ENCODE peak calls at places on chromosomes 12 and 14, in nine cellular contexts. One of them, this sample, is unnamed.

GRCh38 chr12:50251619-50252300 is 31.6 kb downstream of the LIMA1 start:
- DNase-seq in stimulated activated CD8-positive, alpha-beta memory T cell treated with anti-CD3 and anti-CD28 coated beads, Interleukin-4, amount 100 ng/mL, for 1 hour: no peak
- DNase-seq in astrocyte: peak; percentile 46
- DNase-seq in AG08395: no peak
- DNase-seq in WTC11: no peak
- DNase-seq in kidney tubule cell: no peak
- DNase-seq in NCI-H146: no peak
- DNase-seq in activated CD8-positive, alpha-beta T cell treated with anti-CD3 and anti-CD28 coated beads, Interleukin-2, amount 10 ng/mL, durations not matched to agents 7 days and 5 days: no peak
- DNase-seq in CD8-positive, alpha-beta memory T cell: no peak
- DNase-seq in this sample: no peak

GRCh38 chr14:105554022-105554421 is 27.6 kb downstream of the TMEM121 start:
- DNase-seq in AG08395: no peak
- DNase-seq in kidney tubule cell: no peak
- DNase-seq in WTC11: no peak
- DNase-seq in NCI-H146: no peak
- DNase-seq in activated CD8-positive, alpha-beta T cell treated with anti-CD3 and anti-CD28 coated beads, Interleukin-2, amount 10 ng/mL, durations not matched to agents 7 days and 5 days: no peak
- DNase-seq in stimulated activated CD8-positive, alpha-beta memory T cell treated with anti-CD3 and anti-CD28 coated beads, Interleukin-4, amount 100 ng/mL, for 1 hour: no peak
- DNase-seq in astrocyte: no peak
- DNase-seq in CD8-positive, alpha-beta memory T cell: no peak
- DNase-seq in this sample: no peak

GRCh38 chr12:100391856-100392255 is 35.0 kb downstream of the SLC17A8 start:
- DNase-seq in activated CD8-positive, alpha-beta T cell treated with anti-CD3 and anti-CD28 coated beads, Interleukin-2, amount 10 ng/mL, durations not matched to agents 7 days and 5 days: no peak
- DNase-seq in CD8-positive, alpha-beta memory T cell: no peak
- DNase-seq in NCI-H146: no peak
- DNase-seq in kidney tubule cell: peak; percentile 36
- DNase-seq in astrocyte: no peak
- DNase-seq in WTC11: no peak
- DNase-seq in stimulated activated CD8-positive, alpha-beta memory T cell treated with anti-CD3 and anti-CD28 coated beads, Interleukin-4, amount 100 ng/mL, for 1 hour: no peak
- DNase-seq in AG08395: no peak
- DNase-seq in this sample: no peak

GRCh38 chr12:1540690-1541089 is 53.7 kb downstream of the FBXL14 start:
- DNase-seq in activated CD8-positive, alpha-beta T cell treated with anti-CD3 and anti-CD28 coated beads, Interleukin-2, amount 10 ng/mL, durations not matched to agents 7 days and 5 days: no peak
- DNase-seq in kidney tubule cell: peak; percentile 68
- DNase-seq in astrocyte: peak; percentile 44
- DNase-seq in CD8-positive, alpha-beta memory T cell: no peak
- DNase-seq in stimulated activated CD8-positive, alpha-beta memory T cell treated with anti-CD3 and anti-CD28 coated beads, Interleukin-4, amount 100 ng/mL, for 1 hour: no peak
- DNase-seq in AG08395: no peak
- DNase-seq in NCI-H146: no peak
- DNase-seq in WTC11: no peak
- DNase-seq in this sample: no peak

GRCh38 chr12:52582971-52583456 is 9.4 kb upstream of the KRT74 start:
- DNase-seq in AG08395: peak; percentile 85
- DNase-seq in kidney tubule cell: peak; percentile 70
- DNase-seq in astrocyte: peak; percentile 18
- DNase-seq in NCI-H146: peak; percentile 35
- DNase-seq in activated CD8-positive, alpha-beta T cell treated with anti-CD3 and anti-CD28 coated beads, Interleukin-2, amount 10 ng/mL, durations not matched to agents 7 days and 5 days: peak; percentile 76
- DNase-seq in WTC11: peak; percentile 74
- DNase-seq in CD8-positive, alpha-beta memory T cell: peak; percentile 54
- DNase-seq in stimulated activated CD8-positive, alpha-beta memory T cell treated with anti-CD3 and anti-CD28 coated beads, Interleukin-4, amount 100 ng/mL, for 1 hour: peak; percentile 51
- DNase-seq in this sample: no peak

GRCh38 chr12:39272934-39273770 is 169.8 kb downstream of the KIF21A start:
- DNase-seq in kidney tubule cell: peak; percentile 47
- DNase-seq in astrocyte: peak; percentile 27
- DNase-seq in AG08395: peak; percentile 35
- DNase-seq in NCI-H146: peak; percentile 24
- DNase-seq in WTC11: peak; percentile 27
- DNase-seq in CD8-positive, alpha-beta memory T cell: no peak
- DNase-seq in activated CD8-positive, alpha-beta T cell treated with anti-CD3 and anti-CD28 coated beads, Interleukin-2, amount 10 ng/mL, durations not matched to agents 7 days and 5 days: peak; percentile 31
- DNase-seq in stimulated activated CD8-positive, alpha-beta memory T cell treated with anti-CD3 and anti-CD28 coated beads, Interleukin-4, amount 100 ng/mL, for 1 hour: no peak
- DNase-seq in this sample: no peak

GRCh38 chr14:102078840-102079699 is 7.8 kb downstream of the HSP90AA1 start:
- DNase-seq in stimulated activated CD8-positive, alpha-beta memory T cell treated with anti-CD3 and anti-CD28 coated beads, Interleukin-4, amount 100 ng/mL, for 1 hour: no peak
- DNase-seq in activated CD8-positive, alpha-beta T cell treated with anti-CD3 and anti-CD28 coated beads, Interleukin-2, amount 10 ng/mL, durations not matched to agents 7 days and 5 days: no peak
- DNase-seq in AG08395: no peak
- DNase-seq in astrocyte: no peak
- DNase-seq in NCI-H146: no peak
- DNase-seq in kidney tubule cell: no peak
- DNase-seq in CD8-positive, alpha-beta memory T cell: no peak
- DNase-seq in WTC11: no peak
- DNase-seq in this sample: no peak

GRCh38 chr12:53290661-53291060 is 4.7 kb upstream of the PFDN5 start:
- DNase-seq in NCI-H146: no peak
- DNase-seq in kidney tubule cell: no peak
- DNase-seq in activated CD8-positive, alpha-beta T cell treated with anti-CD3 and anti-CD28 coated beads, Interleukin-2, amount 10 ng/mL, durations not matched to agents 7 days and 5 days: no peak
- DNase-seq in stimulated activated CD8-positive, alpha-beta memory T cell treated with anti-CD3 and anti-CD28 coated beads, Interleukin-4, amount 100 ng/mL, for 1 hour: no peak
- DNase-seq in WTC11: no peak
- DNase-seq in CD8-positive, alpha-beta memory T cell: no peak
- DNase-seq in AG08395: no peak
- DNase-seq in astrocyte: peak; percentile 43
- DNase-seq in this sample: no peak

GRCh38 chr14:22084393-22085281 is 411.0 kb upstream of the OR4E1 start:
- DNase-seq in AG08395: peak; percentile 3
- DNase-seq in activated CD8-positive, alpha-beta T cell treated with anti-CD3 and anti-CD28 coated beads, Interleukin-2, amount 10 ng/mL, durations not matched to agents 7 days and 5 days: peak; percentile 53
- DNase-seq in NCI-H146: peak; percentile 13
- DNase-seq in kidney tubule cell: peak; percentile 62
- DNase-seq in astrocyte: peak; percentile 20
- DNase-seq in stimulated activated CD8-positive, alpha-beta memory T cell treated with anti-CD3 and anti-CD28 coated beads, Interleukin-4, amount 100 ng/mL, for 1 hour: no peak
- DNase-seq in CD8-positive, alpha-beta memory T cell: peak; percentile 36
- DNase-seq in WTC11: no peak
- DNase-seq in this sample: no peak

GRCh38 chr14:77544571-77544970 is 46.0 kb upstream of the ISM2 start:
- DNase-seq in NCI-H146: no peak
- DNase-seq in AG08395: no peak
- DNase-seq in WTC11: no peak
- DNase-seq in stimulated activated CD8-positive, alpha-beta memory T cell treated with anti-CD3 and anti-CD28 coated beads, Interleukin-4, amount 100 ng/mL, for 1 hour: no peak
- DNase-seq in astrocyte: no peak
- DNase-seq in CD8-positive, alpha-beta memory T cell: no peak
- DNase-seq in kidney tubule cell: no peak
- DNase-seq in activated CD8-positive, alpha-beta T cell treated with anti-CD3 and anti-CD28 coated beads, Interleukin-2, amount 10 ng/mL, durations not matched to agents 7 days and 5 days: no peak
- DNase-seq in this sample: no peak

GRCh38 chr12:94575024-94575423 is 75.3 kb downstream of the TMCC3 start:
- DNase-seq in stimulated activated CD8-positive, alpha-beta memory T cell treated with anti-CD3 and anti-CD28 coated beads, Interleukin-4, amount 100 ng/mL, for 1 hour: no peak
- DNase-seq in kidney tubule cell: no peak
- DNase-seq in astrocyte: no peak
- DNase-seq in activated CD8-positive, alpha-beta T cell treated with anti-CD3 and anti-CD28 coated beads, Interleukin-2, amount 10 ng/mL, durations not matched to agents 7 days and 5 days: no peak
- DNase-seq in WTC11: no peak
- DNase-seq in NCI-H146: no peak
- DNase-seq in AG08395: no peak
- DNase-seq in CD8-positive, alpha-beta memory T cell: no peak
- DNase-seq in this sample: no peak

GRCh38 chr12:122870867-122871664 is 24.9 kb downstream of the VPS37B start:
- DNase-seq in kidney tubule cell: no peak
- DNase-seq in activated CD8-positive, alpha-beta T cell treated with anti-CD3 and anti-CD28 coated beads, Interleukin-2, amount 10 ng/mL, durations not matched to agents 7 days and 5 days: no peak
- DNase-seq in WTC11: no peak
- DNase-seq in NCI-H146: no peak
- DNase-seq in stimulated activated CD8-positive, alpha-beta memory T cell treated with anti-CD3 and anti-CD28 coated beads, Interleukin-4, amount 100 ng/mL, for 1 hour: no peak
- DNase-seq in astrocyte: peak; percentile 52
- DNase-seq in AG08395: peak; percentile 60
- DNase-seq in CD8-positive, alpha-beta memory T cell: no peak
- DNase-seq in this sample: no peak

GRCh38 chr12:88753074-88753473 is 172.8 kb upstream of the KITLG start:
- DNase-seq in activated CD8-positive, alpha-beta T cell treated with anti-CD3 and anti-CD28 coated beads, Interleukin-2, amount 10 ng/mL, durations not matched to agents 7 days and 5 days: no peak
- DNase-seq in CD8-positive, alpha-beta memory T cell: no peak
- DNase-seq in NCI-H146: no peak
- DNase-seq in astrocyte: peak; percentile 70
- DNase-seq in stimulated activated CD8-positive, alpha-beta memory T cell treated with anti-CD3 and anti-CD28 coated beads, Interleukin-4, amount 100 ng/mL, for 1 hour: no peak
- DNase-seq in WTC11: no peak
- DNase-seq in AG08395: peak; percentile 33
- DNase-seq in kidney tubule cell: peak; percentile 71
- DNase-seq in this sample: no peak

GRCh38 chr14:71108398-71109114 is 201.3 kb downstream of the PCNX1 start:
- DNase-seq in activated CD8-positive, alpha-beta T cell treated with anti-CD3 and anti-CD28 coated beads, Interleukin-2, amount 10 ng/mL, durations not matched to agents 7 days and 5 days: no peak
- DNase-seq in kidney tubule cell: no peak
- DNase-seq in NCI-H146: no peak
- DNase-seq in CD8-positive, alpha-beta memory T cell: no peak
- DNase-seq in astrocyte: no peak
- DNase-seq in AG08395: no peak
- DNase-seq in stimulated activated CD8-positive, alpha-beta memory T cell treated with anti-CD3 and anti-CD28 coated beads, Interleukin-4, amount 100 ng/mL, for 1 hour: no peak
- DNase-seq in WTC11: no peak
- DNase-seq in this sample: no peak

GRCh38 chr12:26499979-26500640 is 304.7 kb downstream of the SSPN start:
- DNase-seq in CD8-positive, alpha-beta memory T cell: no peak
- DNase-seq in WTC11: no peak
- DNase-seq in activated CD8-positive, alpha-beta T cell treated with anti-CD3 and anti-CD28 coated beads, Interleukin-2, amount 10 ng/mL, durations not matched to agents 7 days and 5 days: no peak
- DNase-seq in AG08395: no peak
- DNase-seq in stimulated activated CD8-positive, alpha-beta memory T cell treated with anti-CD3 and anti-CD28 coated beads, Interleukin-4, amount 100 ng/mL, for 1 hour: no peak
- DNase-seq in astrocyte: no peak
- DNase-seq in NCI-H146: no peak
- DNase-seq in kidney tubule cell: no peak
- DNase-seq in this sample: no peak

GRCh38 chr12:56521590-56522371 is at the start of gene RBMS2:
- DNase-seq in activated CD8-positive, alpha-beta T cell treated with anti-CD3 and anti-CD28 coated beads, Interleukin-2, amount 10 ng/mL, durations not matched to agents 7 days and 5 days: peak; percentile 67
- DNase-seq in NCI-H146: peak; percentile 54
- DNase-seq in kidney tubule cell: peak; percentile 91
- DNase-seq in AG08395: peak; percentile 83
- DNase-seq in astrocyte: peak; percentile 91
- DNase-seq in CD8-positive, alpha-beta memory T cell: peak; percentile 50
- DNase-seq in WTC11: peak; percentile 79
- DNase-seq in stimulated activated CD8-positive, alpha-beta memory T cell treated with anti-CD3 and anti-CD28 coated beads, Interleukin-4, amount 100 ng/mL, for 1 hour: no peak
- DNase-seq in this sample: peak; percentile 80

This sample was measured in skeletal muscle cell.